ENCODE peak calls at places on chromosomes 5 and 9, in four cellular contexts. X is K562; Y is CD8-positive, alpha-beta memory T cell; S is fibroblast of the conjunctiva. L is an unnamed sample.

GRCh38 chr9:69036799-69037198 is 1.2 kb downstream of the FXN start:
- DNase-seq in S (no peak), Y (no peak), X (no peak), L (no peak)

GRCh38 chr9:132372177-132373095 is 17.6 kb upstream of the SETX start:
- DNase-seq in X (peak; percentile 33), Y (no peak), S (no peak), L (peak; percentile 71)

GRCh38 chr9:20040991-20041606 is 252.3 kb upstream of the SLC24A2 start:
- DNase-seq in S (no peak), Y (no peak), X (no peak), L (no peak)

GRCh38 chr5:145160679-145161078 is 674.5 kb downstream of the PRELID2 start:
- DNase-seq in X (no peak), S (no peak), Y (no peak), L (no peak)

GRCh38 chr9:469672-470040 is 255.0 kb downstream of the DOCK8 start:
- DNase-seq in S (no peak), Y (no peak), X (no peak), L (peak; percentile 57)

GRCh38 chr5:135436856-135437795 is 10.0 kb downstream of the DCANP1 start:
- DNase-seq in Y (no peak), X (peak; percentile 79), S (no peak), L (no peak)

GRCh38 chr5:93580387-93581100 is 475 bp downstream of the NR2F1-AS1 start:
- DNase-seq in X (no peak), S (no peak), Y (no peak), L (peak; percentile 51)

GRCh38 chr5:14879985-14880589 is 8.5 kb upstream of the ANKH start:
- DNase-seq in X (no peak), Y (no peak), S (no peak), L (no peak)

GRCh38 chr9:133023117-133023890 is 7.5 kb upstream of the GTF3C5 start:
- DNase-seq in X (no peak), Y (no peak), S (no peak), L (peak; percentile 67)

GRCh38 chr5:55338092-55338613 is 30.4 kb downstream of the MTREX start:
- DNase-seq in S (no peak), X (no peak), Y (no peak), L (no peak)

GRCh38 chr5:119031047-119031886 is 39.6 kb upstream of the DMXL1 start:
- DNase-seq in Y (peak; percentile 3), S (no peak), X (no peak), L (no peak)

GRCh38 chr5:135823799-135824366 is 10.6 kb upstream of the SLC25A48 start:
- DNase-seq in X (no peak), S (no peak), Y (no peak), L (no peak)

GRCh38 chr9:137194388-137194787 is 5.9 kb downstream of the SSNA1 start:
- DNase-seq in S (no peak), X (no peak), Y (no peak), L (no peak)

L was measured in lower lobe of right lung.